ENCODE peak calls at places on chromosomes 11 and 22, in nine cellular contexts. G is HFF-Myc, V is H7, S is HT-29, Y is NCI-H345, Z is NCI-H187, C is RCC 7860, W is GM12865, K is skeletal muscle cell. B is an unnamed sample.

GRCh38 chr11:33347490-33348125 is 90.4 kb downstream of the HIPK3 start:
- DNase-seq in Z (no peak), C (no peak), V (no peak), W (peak; percentile 61), S (no peak), K (no peak), Y (no peak), G (no peak), B (no peak)

GRCh38 chr22:41286639-41287091 is 678 bp upstream of the RANGAP1 start:
- DNase-seq in V (peak; percentile 11), S (no peak), Y (no peak), Z (no peak), K (no peak), C (peak; percentile 32), W (peak; percentile 74), G (no peak), B (peak; percentile 62)

GRCh38 chr11:45652781-45653180 is 12.6 kb downstream of the CHST1 start:
- DNase-seq in Y (no peak), W (no peak), G (no peak), K (no peak), Z (no peak), S (no peak), V (peak; percentile 12), C (no peak), B (peak; percentile 63)

GRCh38 chr11:19820100-19820499 is 107.5 kb downstream of the NAV2 start:
- DNase-seq in W (no peak), K (no peak), Z (no peak), G (no peak), C (no peak), S (no peak), Y (peak; percentile 30), V (no peak), B (peak; percentile 83)

GRCh38 chr11:64081663-64082442 is 46.1 kb downstream of the FLRT1 start:
- DNase-seq in C (no peak), Y (peak; percentile 95), Z (peak; percentile 92), G (no peak), V (peak; percentile 71), K (no peak), W (no peak), S (no peak), B (no peak)

GRCh38 chr11:93740802-93741093 is 547 bp downstream of the TAF1D start:
- DNase-seq in W (peak; percentile 85), S (peak; percentile 86), C (peak; percentile 41), V (peak; percentile 48), Y (peak; percentile 49), K (no peak), Z (no peak), G (no peak), B (peak; percentile 72)

GRCh38 chr22:45484742-45485141 is 17.9 kb upstream of the FBLN1 start:
- DNase-seq in S (no peak), K (no peak), W (no peak), Z (no peak), C (no peak), Y (no peak), V (no peak), G (no peak), B (no peak)

GRCh38 chr22:47605441-47605840 is 843.0 kb downstream of the TBC1D22A start:
- DNase-seq in C (no peak), S (no peak), G (no peak), W (no peak), K (no peak), V (peak; percentile 15), Y (no peak), Z (no peak), B (no peak)

GRCh38 chr11:7098235-7098832 is 9.5 kb downstream of the RBMXL2 start:
- DNase-seq in C (peak; percentile 27), W (peak; percentile 68), Y (peak; percentile 69), K (peak; percentile 1), V (peak; percentile 57), S (peak; percentile 85), Z (peak; percentile 5), G (peak; percentile 17), B (peak; percentile 51)

GRCh38 chr22:29215012-29215860 is 9.5 kb downstream of the EMID1 start:
- DNase-seq in C (no peak), G (no peak), K (no peak), Y (no peak), V (peak; percentile 74), W (no peak), Z (no peak), S (no peak), B (no peak)

GRCh38 chr11:114317738-114318137 is 21.5 kb downstream of the NNMT start:
- DNase-seq in Z (no peak), W (no peak), C (no peak), S (peak; percentile 43), K (no peak), G (no peak), Y (peak; percentile 15), V (peak; percentile 54), B (peak; percentile 67)

GRCh38 chr11:116693206-116694016 is 79.4 kb downstream of the BUD13 start:
- DNase-seq in W (no peak), C (no peak), Z (no peak), K (no peak), S (no peak), G (no peak), Y (no peak), V (no peak), B (no peak)

GRCh38 chr11:114172871-114173444 is 113.4 kb downstream of the ZBTB16 start:
- DNase-seq in S (no peak), Z (no peak), Y (no peak), C (no peak), W (no peak), G (no peak), V (no peak), K (no peak), B (no peak)

GRCh38 chr11:597166-597725 is 18.5 kb downstream of the IRF7 start:
- DNase-seq in Y (no peak), G (no peak), W (no peak), K (no peak), V (peak; percentile 93), Z (no peak), C (no peak), S (no peak), B (no peak)

GRCh38 chr11:125942771-125943428 is 2.9 kb upstream of the VSIG10L2 start:
- DNase-seq in K (no peak), S (no peak), G (no peak), W (no peak), V (no peak), Y (no peak), Z (no peak), C (no peak), B (no peak)

GRCh38 chr11:4385978-4386740 is 7.3 kb downstream of the TRIM21 start:
- DNase-seq in W (no peak), G (no peak), K (no peak), S (no peak), Y (no peak), Z (no peak), V (no peak), C (no peak), B (no peak)

GRCh38 chr22:20431520-20432237 is 5.9 kb downstream of the SCARF2 start:
- DNase-seq in Z (no peak), Y (no peak), V (peak; percentile 91), K (no peak), C (no peak), S (no peak), W (no peak), G (no peak), B (no peak)

GRCh38 chr22:22364207-22364606 is 119.6 kb downstream of the VPREB1 start:
- DNase-seq in W (no peak), Y (no peak), Z (no peak), G (no peak), V (no peak), S (no peak), C (no peak), K (no peak), B (no peak)

GRCh38 chr22:17980013-17980510 is 44.3 kb downstream of the MICAL3 start:
- DNase-seq in W (no peak), V (peak; percentile 56), C (no peak), K (no peak), Z (no peak), S (no peak), Y (no peak), G (no peak), B (no peak)

GRCh38 chr11:84498016-84498415 is 1129.1 kb downstream of the DLG2 start:
- DNase-seq in W (no peak), V (no peak), Z (no peak), C (peak; percentile 5), Y (no peak), K (peak; percentile 82), S (no peak), G (no peak), B (peak; percentile 25)

GRCh38 chr11:85137597-85137996 is 489.5 kb downstream of the DLG2 start:
- DNase-seq in Z (no peak), S (no peak), G (no peak), V (no peak), Y (peak; percentile 11), K (no peak), C (no peak), W (no peak), B (no peak)

GRCh38 chr22:46460835-46461234 is 76.6 kb downstream of the CELSR1 start:
- DNase-seq in K (no peak), S (no peak), G (no peak), C (no peak), W (no peak), V (no peak), Z (no peak), Y (no peak), B (no peak)

GRCh38 chr22:42294034-42294985 is 23.9 kb upstream of the TCF20 start:
- DNase-seq in Z (no peak), K (no peak), V (peak; percentile 97), G (no peak), C (no peak), W (no peak), Y (peak; percentile 81), S (peak; percentile 73), B (peak; percentile 59)

GRCh38 chr22:42745118-42745517 is 24.4 kb upstream of the A4GALT start:
- DNase-seq in K (no peak), G (no peak), V (no peak), Z (no peak), C (peak; percentile 30), Y (no peak), S (peak; percentile 62), W (no peak), B (peak; percentile 78)

GRCh38 chr11:10771457-10771856 is 20.4 kb downstream of the CTR9 start:
- DNase-seq in G (no peak), Y (no peak), S (no peak), K (no peak), Z (no peak), W (no peak), C (no peak), V (no peak), B (no peak)

GRCh38 chr11:106996691-106997090 is 21.6 kb downstream of the GUCY1A2 start:
- DNase-seq in K (no peak), W (no peak), C (no peak), Z (no peak), V (no peak), S (no peak), Y (no peak), G (no peak), B (peak; percentile 25)

GRCh38 chr22:35783943-35784614 is 66.4 kb downstream of the APOL5 start:
- DNase-seq in Z (no peak), W (no peak), S (no peak), K (peak; percentile 10), G (peak; percentile 20), V (no peak), Y (no peak), C (peak; percentile 96), B (peak; percentile 94)

GRCh38 chr11:95835351-95835750 is 45.1 kb downstream of the CEP57 start:
- DNase-seq in W (no peak), V (no peak), Y (peak; percentile 35), G (no peak), S (no peak), Z (no peak), C (no peak), K (no peak), B (no peak)

GRCh38 chr11:121406291-121406690 is 45.8 kb upstream of the SORL1 start:
- DNase-seq in S (no peak), G (no peak), K (no peak), Y (no peak), C (no peak), W (no peak), V (peak; percentile 39), Z (no peak), B (no peak)

GRCh38 chr22:30249049-30250038 is 2.8 kb upstream of the LIF start:
- DNase-seq in Y (no peak), Z (no peak), C (no peak), S (peak; percentile 35), V (peak; percentile 69), W (no peak), K (no peak), G (no peak), B (no peak)

GRCh38 chr11:75301602-75302345 is 49.7 kb downstream of the ARRB1 start:
- DNase-seq in Y (peak; percentile 44), W (no peak), C (no peak), S (no peak), V (no peak), Z (peak; percentile 35), K (no peak), G (no peak), B (no peak)

B was measured in EH.